ENCODE peak calls at places on chromosomes 16 and 17, in five cellular contexts. B is left colon, W is uterus, P is hippocampal formation, T is NCI-H1048. L is an unnamed sample.

GRCh38 chr17:39018267-39019134 is 51.3 kb upstream of the FBXO47 start:
- DNase-seq in B (no peak), W (no peak), P (no peak), T (no peak), L (no peak)

GRCh38 chr17:3004925-3005324 is 58.5 kb downstream of the OR1D5 start:
- DNase-seq in B (no peak), W (no peak), P (no peak), T (no peak), L (no peak)

GRCh38 chr17:57373071-57373470 is 116.7 kb downstream of the MSI2 start:
- DNase-seq in B (no peak), W (no peak), P (no peak), T (no peak), L (no peak)

GRCh38 chr17:66764559-66764958 is 70.4 kb upstream of the CACNG5 start:
- DNase-seq in B (no peak), W (no peak), P (no peak), T (no peak), L (no peak)

GRCh38 chr16:63702981-63703590 is 1418.8 kb downstream of the CDH11 start:
- DNase-seq in B (no peak), W (no peak), P (no peak), T (no peak), L (no peak)

GRCh38 chr17:35743911-35744328 is 9.1 kb downstream of the GAS2L2 start:
- DNase-seq in B (peak), W (no peak), P (no peak), T (no peak), L (peak)

GRCh38 chr17:6498798-6499540 is 54.7 kb downstream of the PIMREG start:
- DNase-seq in B (no peak), W (no peak), P (no peak), T (no peak), L (no peak)

GRCh38 chr17:7226721-7227710 is 7.3 kb downstream of the ACADVL start:
- DNase-seq in B (no peak), W (no peak), P (no peak), T (no peak), L (no peak)

GRCh38 chr16:65274576-65274975 is 152.7 kb upstream of the CDH11 start:
- DNase-seq in B (no peak), W (no peak), P (no peak), T (no peak), L (no peak)